ENCODE peak calls at places on chromosomes 7 and 10, in eight cellular contexts. R, D, Z, B, I, G, O and H are unnamed samples. For H3K36me3, the result is how much of the 10 kb centered on the place peaks cover.

GRCh38 chr10:86863443-86863842 is 94.0 kb downstream of the MMRN2 start:
- DNase-seq in D (no peak), G (no peak), Z (no peak), O (no peak), R (no peak), I (no peak), B (no peak), H (no peak)

GRCh38 chr7:27689045-27689877 is 26.6 kb upstream of the HIBADH start:
- DNase-seq in R (no peak), B (no peak), Z (no peak), G (peak), O (peak), D (no peak), I (no peak), H (no peak)

GRCh38 chr10:101995451-101996063 is 60.4 kb downstream of the ARMH3 start:
- DNase-seq in I (no peak), D (no peak), B (peak), O (no peak), G (no peak), R (no peak), Z (no peak), H (no peak)

GRCh38 chr7:70040971-70041766 is 442.9 kb downstream of the AUTS2 start:
- DNase-seq in G (no peak), Z (no peak), O (no peak), R (no peak), B (peak), I (no peak), D (no peak), H (no peak)

GRCh38 chr7:95545007-95545615 is 51.2 kb downstream of the PDK4 start:
- DNase-seq in B (peak), R (no peak), I (no peak), Z (peak), O (no peak), D (no peak), G (no peak), H (no peak)

GRCh38 chr7:149856-150636 is 42.3 kb upstream of the FAM20C start:
- DNase-seq in G (peak), O (peak), R (peak), I (no peak), Z (peak), B (no peak), D (no peak), H (no peak)

GRCh38 chr10:131874991-131875451 is 25.8 kb upstream of the PPP2R2D start:
- DNase-seq in G (peak), O (peak), B (peak), I (no peak), R (peak), Z (peak), D (peak), H (peak)

GRCh38 chr7:80943342-80943741 is 24.5 kb upstream of the SEMA3C start:
- DNase-seq in R (no peak), I (no peak), B (no peak), O (no peak), G (no peak), Z (no peak), D (no peak), H (no peak)

GRCh38 chr10:130721971-130722370 is 585.8 kb downstream of the GLRX3 start:
- DNase-seq in R (no peak), O (no peak), D (no peak), I (no peak), B (no peak), G (no peak), Z (no peak), H (no peak)

GRCh38 chr10:86293323-86293840 is 73.2 kb downstream of the GRID1 start:
- DNase-seq in G (peak), I (no peak), R (no peak), O (no peak), B (no peak), D (no peak), Z (no peak), H (no peak)

GRCh38 chr10:84429926-84430520 is 101.6 kb downstream of the CCSER2 start:
- DNase-seq in R (peak), O (peak), B (peak), G (peak), Z (no peak), D (peak), I (peak), H (peak)

GRCh38 chr10:44685177-44685576 is 226.0 kb upstream of the TMEM72 start:
- DNase-seq in O (no peak), G (no peak), D (no peak), R (no peak), I (no peak), Z (no peak), B (no peak), H (no peak)

GRCh38 chr7:47405921-47406765 is 175.8 kb downstream of the TNS3 start:
- DNase-seq in G (no peak), R (peak), I (no peak), Z (peak), B (peak), D (no peak), O (no peak), H (no peak)

GRCh38 chr7:3861371-3861770 is 560.3 kb downstream of the SDK1 start:
- DNase-seq in R (no peak), G (no peak), Z (no peak), O (no peak), D (no peak), B (peak), I (no peak), H (no peak)

GRCh38 chr7:105649727-105650381 is 68.6 kb upstream of the EFCAB10 start:
- DNase-seq in R (no peak), D (no peak), O (no peak), I (no peak), Z (no peak), B (peak), G (no peak), H (no peak)

GRCh38 chr7:133547981-133548380 is 295.1 kb downstream of the EXOC4 start:
- DNase-seq in D (no peak), B (no peak), G (no peak), O (no peak), Z (no peak), R (no peak), I (no peak), H (no peak)

GRCh38 chr7:106345421-106346166 is 60.8 kb upstream of the NAMPT start:
- DNase-seq in G (no peak), O (peak), Z (no peak), D (no peak), B (peak), R (no peak), I (no peak), H (peak)

GRCh38 chr7:65554-65953 is 126.8 kb upstream of the FAM20C start:
- DNase-seq in Z (no peak), I (no peak), G (no peak), R (peak), B (peak), O (no peak), D (no peak), H (no peak)

GRCh38 chr10:75468612-75469011 is 37.2 kb downstream of the LRMDA start:
- DNase-seq in R (peak), I (no peak), B (peak), G (no peak), O (no peak), Z (no peak), D (no peak), H (no peak)

GRCh38 chr10:72637398-72637857 is 11.5 kb upstream of the MICU1 start:
- DNase-seq in I (peak), B (peak), Z (no peak), D (no peak), G (no peak), R (peak), O (peak), H (no peak)

GRCh38 chr10:55330485-55330884 is 529.5 kb upstream of the PCDH15 start:
- DNase-seq in G (no peak), O (no peak), R (no peak), B (no peak), I (no peak), D (no peak), Z (no peak), H (no peak)

GRCh38 chr10:119306514-119306951 is 99.2 kb downstream of the GRK5 start:
- DNase-seq in G (no peak), R (peak), O (peak), Z (no peak), B (peak), I (peak), D (peak), H (peak)

GRCh38 chr7:155532792-155533119 is 13.6 kb downstream of the CNPY1 start:
- DNase-seq in Z (no peak), G (no peak), D (no peak), O (no peak), I (no peak), R (no peak), B (no peak), H (no peak)

GRCh38 chr7:69708857-69709256 is 110.6 kb downstream of the AUTS2 start:
- DNase-seq in G (no peak), Z (no peak), R (no peak), D (no peak), I (no peak), B (peak), O (no peak), H (no peak)

GRCh38 chr7:36119005-36119711 is 33.9 kb upstream of the EEPD1 start:
- DNase-seq in D (no peak), O (no peak), R (no peak), Z (no peak), B (peak), G (no peak), I (no peak), H (no peak)

GRCh38 chr7:92699560-92699959 is 109.4 kb upstream of the FAM133B start:
- DNase-seq in R (no peak), G (no peak), B (peak), Z (no peak), I (no peak), O (no peak), D (no peak), H (no peak)

GRCh38 chr10:102814873-102815661 is 22.1 kb downstream of the CYP17A1 start:
- DNase-seq in G (no peak), O (no peak), Z (peak), R (peak), I (no peak), B (peak), D (no peak), H (no peak)

GRCh38 chr10:46232666-46233065 is 54.1 kb upstream of the ANTXRL start:
- DNase-seq in D (no peak), G (no peak), Z (no peak), R (no peak), B (no peak), O (no peak), I (no peak), H (no peak)

GRCh38 chr7:128906766-128907559 is 3.5 kb downstream of the KCP start:
- DNase-seq in Z (no peak), R (no peak), O (no peak), D (no peak), G (no peak), B (no peak), I (no peak), H (no peak)

GRCh38 chr7:112864380-112864779 is 74.2 kb upstream of the TMEM168 start:
- DNase-seq in B (no peak), O (no peak), I (no peak), Z (no peak), D (no peak), R (no peak), G (no peak), H (no peak)

GRCh38 chr7:112868609-112869008 is 78.4 kb upstream of the TMEM168 start:
- DNase-seq in O (no peak), G (no peak), Z (no peak), R (no peak), I (no peak), D (no peak), B (no peak), H (no peak)

GRCh38 chr7:112869111-112869774 is 79.0 kb upstream of the TMEM168 start:
- DNase-seq in G (peak), D (peak), I (peak), Z (no peak), O (peak), R (no peak), B (peak), H (peak)

GRCh38 chr7:112866424-112866823 is 76.2 kb upstream of the TMEM168 start:
- DNase-seq in R (no peak), G (no peak), B (no peak), O (peak), D (no peak), Z (no peak), I (peak), H (no peak)
- H3K4me3 ChIP-seq in R (peak), G (no peak), B (no peak), O (no peak), D (no peak), Z (no peak), I (no peak), H (no peak)

GRCh38 chr7:55147101-55147500 is 128.3 kb downstream of the EGFR start:
- DNase-seq in Z (no peak), B (no peak), I (no peak), R (no peak), O (no peak), G (no peak), D (no peak), H (no peak)
- H3K36me3 ChIP-seq in Z (under half), B (under half), I (under half), R (under half), O (under half), G (under half), D (under half), H (under half)

GRCh38 chr10:97179311-97179710 is 6.4 kb downstream of the SLIT1 start:
- DNase-seq in O (no peak), R (no peak), D (no peak), G (no peak), Z (no peak), B (no peak), I (no peak), H (no peak)
- H3K4me3 ChIP-seq in O (no peak), R (no peak), D (no peak), G (no peak), Z (no peak), B (no peak), I (no peak), H (no peak)

GRCh38 chr10:32039745-32040144 is 16.5 kb downstream of the KIF5B start:
- DNase-seq in R (no peak), G (no peak), Z (no peak), B (no peak), D (no peak), I (no peak), O (no peak), H (no peak)
- H3K36me3 ChIP-seq in R (under half), G (half or more), Z (under half), B (under half), D (under half), I (under half), O (half or more), H (under half)

GRCh38 chr7:93980744-93981479 is 23.2 kb downstream of the BET1 start:
- DNase-seq in O (no peak), I (no peak), Z (no peak), G (no peak), B (no peak), D (no peak), R (no peak), H (no peak)
- H3K4me3 ChIP-seq in O (no peak), I (peak), Z (no peak), G (no peak), B (no peak), D (no peak), R (no peak), H (no peak)

DNA sequence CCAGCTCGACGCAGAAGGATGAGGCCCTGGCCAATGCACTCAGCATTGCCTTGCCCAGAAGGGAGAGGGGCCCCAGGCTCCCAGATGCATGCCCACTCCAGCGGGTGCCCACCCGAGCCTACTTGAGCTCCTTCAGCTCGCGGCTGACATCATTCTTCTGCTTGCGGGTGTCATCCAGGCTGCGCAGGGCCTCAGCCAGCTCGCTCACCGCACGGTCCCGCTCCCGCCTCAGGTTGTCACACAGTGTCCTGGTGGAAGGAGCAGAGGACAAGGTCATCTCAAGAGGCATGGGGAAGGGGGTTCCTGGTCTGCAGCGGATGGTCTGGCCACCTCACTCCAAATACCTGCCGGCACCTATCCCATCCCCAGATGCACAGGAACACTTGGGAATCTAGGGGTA is 92.8 kb downstream of the DLG5 start:
- DNase-seq in O (no peak), D (no peak), R (peak), G (no peak), Z (no peak), I (no peak), B (no peak), H (no peak)
- H3K36me3 ChIP-seq in O (under half), D (under half), R (under half), G (half or more), Z (under half), I (under half), B (under half), H (under half)

DNA sequence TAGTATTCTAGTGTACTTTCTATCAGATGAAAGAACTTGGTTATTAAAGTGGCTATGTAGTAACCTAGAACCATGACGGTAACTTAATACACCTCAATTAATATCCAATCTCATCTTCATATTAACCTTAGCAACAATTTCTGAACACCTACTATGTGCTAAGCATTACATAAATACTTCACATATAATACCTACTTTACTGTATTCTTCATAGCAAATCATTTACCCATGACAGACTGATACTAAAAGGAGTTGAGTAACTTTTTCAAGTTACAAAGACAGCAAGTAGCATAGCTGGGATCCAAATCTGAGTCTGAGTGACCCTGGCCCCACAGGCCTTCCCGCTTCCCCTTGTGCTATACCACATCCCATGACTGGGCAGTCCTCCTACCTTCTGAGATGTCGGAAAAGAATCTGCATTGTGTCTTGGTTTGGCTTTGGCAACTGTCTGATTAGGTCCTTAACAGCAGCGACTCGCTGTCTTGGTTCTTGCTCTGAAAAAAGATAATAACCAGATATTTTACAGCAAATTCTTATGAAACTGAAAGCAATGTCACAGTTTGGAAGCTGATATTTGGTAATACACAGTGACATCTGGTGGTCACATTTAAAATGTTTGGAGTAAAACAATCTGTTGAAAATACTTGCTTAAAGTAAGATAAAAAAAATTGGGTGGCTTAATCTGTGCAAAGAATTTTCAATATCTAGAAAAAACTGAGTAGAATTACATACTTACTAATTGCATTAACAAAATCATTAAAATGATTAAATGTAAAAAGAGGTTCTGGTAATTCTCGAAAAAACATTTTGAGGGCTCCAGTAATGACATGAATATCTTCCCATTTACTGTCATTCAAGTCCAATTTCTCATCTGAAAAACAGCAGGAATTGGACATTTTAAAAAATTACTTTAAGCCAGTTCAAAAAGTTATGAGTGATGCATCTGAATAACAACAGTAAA is 120.1 kb downstream of the ARHGAP12 start:
- DNase-seq in G (no peak), O (peak), D (peak), R (peak), I (peak), B (peak), Z (peak), H (peak)
- H3K4me3 ChIP-seq in G (no peak), O (peak), D (no peak), R (peak), I (no peak), B (peak), Z (peak), H (no peak)

GRCh38 chr7:151229249-151229648 is 2.2 kb upstream of the ABCF2 start:
- DNase-seq in Z (no peak), I (no peak), G (no peak), D (no peak), O (no peak), B (no peak), R (no peak), H (no peak)
- H3K36me3 ChIP-seq in Z (under half), I (under half), G (under half), D (under half), O (under half), B (under half), R (under half), H (under half)

GRCh38 chr7:12403287-12404181 is at the start of gene VWDE:
- DNase-seq in I (no peak), O (peak), Z (peak), R (peak), B (peak), D (peak), G (peak), H (peak)

GRCh38 chr7:12397671-12398070 is 6.0 kb downstream of the VWDE start:
- DNase-seq in R (no peak), Z (no peak), D (no peak), O (no peak), G (no peak), B (no peak), I (no peak), H (no peak)

GRCh38 chr7:12401538-12402364 is 1.9 kb downstream of the VWDE start:
- DNase-seq in R (no peak), I (no peak), D (no peak), B (no peak), O (no peak), G (no peak), Z (no peak), H (no peak)

GRCh38 chr7:12398186-12398585 is 5.5 kb downstream of the VWDE start:
- DNase-seq in R (no peak), D (no peak), B (no peak), Z (no peak), G (no peak), O (no peak), I (no peak), H (no peak)

GRCh38 chr7:12402365-12402725 is 1.3 kb downstream of the VWDE start:
- DNase-seq in G (no peak), R (no peak), Z (no peak), B (no peak), I (no peak), O (no peak), D (no peak), H (no peak)
- H3K4me3 ChIP-seq in G (no peak), R (no peak), Z (no peak), B (no peak), I (no peak), O (no peak), D (no peak), H (no peak)